ENCODE peak calls at places on chromosomes 13 and 19, in four cellular contexts. D is H1, F is GM12878, T is K562. I is an unnamed sample.
A peak's percentile ranks its signal among the peaks of the same experiment; 100 is the strongest.

GRCh38 chr19:51123381-51124186 is 1.1 kb upstream of the SIGLEC9 start:
- DNase-seq in D (no peak), F (no peak), T (no peak), I (peak; percentile 71)

GRCh38 chr13:33169273-33169980 is 116.1 kb downstream of the STARD13 start:
- DNase-seq in D (no peak), F (no peak), T (no peak), I (no peak)

GRCh38 chr19:13926715-13927114 is 11.5 kb downstream of the PODNL1 start:
- DNase-seq in D (no peak), F (no peak), T (no peak), I (no peak)

GRCh38 chr13:48291730-48292129 is 11.8 kb upstream of the RB1 start:
- DNase-seq in D (no peak), F (no peak), T (no peak), I (no peak)

GRCh38 chr19:4914736-4915501 is 5.6 kb downstream of the UHRF1 start:
- DNase-seq in D (no peak), F (no peak), T (peak; percentile 70), I (peak; percentile 34)

GRCh38 chr13:63107163-63107935 is 1691.7 kb upstream of the PCDH20 start:
- DNase-seq in D (no peak), F (no peak), T (no peak), I (no peak)

GRCh38 chr13:29624997-29625396 is 29.5 kb upstream of the SLC7A1 start:
- DNase-seq in D (no peak), F (no peak), T (no peak), I (no peak)

GRCh38 chr19:1045247-1045603 is 5.3 kb downstream of the ABCA7 start:
- DNase-seq in D (peak; percentile 85), F (no peak), T (peak; percentile 91), I (no peak)

GRCh38 chr13:113046066-113046882 is 59.3 kb upstream of the F7 start:
- DNase-seq in D (no peak), F (no peak), T (no peak), I (no peak)

GRCh38 chr13:111859361-111860105 is 207.4 kb upstream of the SOX1 start:
- DNase-seq in D (peak; percentile 43), F (no peak), T (no peak), I (no peak)

GRCh38 chr13:77300176-77301141 is 26.4 kb downstream of the MYCBP2 start:
- DNase-seq in D (no peak), F (no peak), T (no peak), I (peak; percentile 47)

GRCh38 chr19:7815325-7815724 is 14.7 kb upstream of the EVI5L start:
- DNase-seq in D (no peak), F (peak; percentile 57), T (no peak), I (no peak)

GRCh38 chr19:54164369-54165068 is 5.0 kb upstream of the LENG1 start:
- DNase-seq in D (peak; percentile 99), F (no peak), T (peak; percentile 92), I (peak; percentile 17)

GRCh38 chr13:44951184-44951583 is 38.1 kb downstream of the NUFIP1 start:
- DNase-seq in D (no peak), F (no peak), T (no peak), I (no peak)

GRCh38 chr13:61795580-61795979 is 379.9 kb upstream of the PCDH20 start:
- DNase-seq in D (no peak), F (no peak), T (no peak), I (no peak)

GRCh38 chr19:21082011-21082975 is at the start of gene ZNF714:
- DNase-seq in D (peak; percentile 86), F (peak; percentile 79), T (peak; percentile 92), I (peak; percentile 89)

GRCh38 chr19:40600086-40600917 is 867 bp upstream of the LTBP4 start:
- DNase-seq in D (no peak), F (no peak), T (no peak), I (no peak)

GRCh38 chr19:38412491-38412890 is 9.6 kb downstream of the FAM98C start:
- DNase-seq in D (no peak), F (no peak), T (no peak), I (no peak)

GRCh38 chr19:34120846-34121639 is 51.3 kb upstream of the LSM14A start:
- DNase-seq in D (peak; percentile 67), F (no peak), T (peak; percentile 45), I (no peak)

GRCh38 chr13:33744589-33745369 is 73.2 kb upstream of the RFC3 start:
- DNase-seq in D (no peak), F (no peak), T (no peak), I (no peak)

DNA sequence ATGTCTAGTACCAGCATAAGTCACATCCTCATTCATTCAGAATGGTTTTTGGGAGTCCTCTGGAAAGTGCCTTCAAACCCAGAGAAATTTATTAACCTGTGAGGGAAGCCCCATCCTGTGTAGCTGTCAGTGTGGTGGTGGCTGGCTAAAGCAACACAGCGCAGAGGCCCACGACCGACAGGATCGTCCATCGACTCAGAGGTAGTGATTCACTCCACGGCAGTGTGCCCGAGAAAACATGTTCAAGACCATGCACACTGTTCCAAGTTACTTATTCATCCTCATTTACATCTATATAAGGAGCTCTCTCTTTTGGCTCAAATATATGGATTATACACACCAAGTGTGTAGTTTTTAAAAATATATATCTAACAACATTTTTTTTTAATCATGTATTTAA is 96.3 kb upstream of the SLC15A1 start:
- DNase-seq in D (no peak), F (no peak), T (no peak), I (no peak)
- TF ChIP-seq GABPA in D (no peak), F (no peak), T (no peak), I (no peak)

GRCh38 chr19:35144259-35144599 is 1.2 kb downstream of the FXYD7 start:
- DNase-seq in D (no peak), F (no peak), T (no peak), I (no peak)

GRCh38 chr19:35143818-35144217 is 763 bp downstream of the FXYD7 start:
- DNase-seq in D (no peak), F (no peak), T (no peak), I (no peak)

GRCh38 chr19:35141627-35142401 is 1.2 kb upstream of the FXYD7 start:
- DNase-seq in D (peak; percentile 65), F (no peak), T (no peak), I (no peak)

GRCh38 chr19:35143231-35143715 is at the start of gene FXYD7:
- DNase-seq in D (peak; percentile 74), F (no peak), T (no peak), I (no peak)

GRCh38 chr19:35142531-35143230 is 374 bp upstream of the FXYD7 start:
- DNase-seq in D (peak; percentile 86), F (no peak), T (peak; percentile 91), I (no peak)
- H3K4me3 ChIP-seq in D (peak overlapping the region; percentile 53), F (peak overlapping the region; percentile 27), T (peak overlapping the region; percentile 43), I (no peak overlapping the region)

DNA sequence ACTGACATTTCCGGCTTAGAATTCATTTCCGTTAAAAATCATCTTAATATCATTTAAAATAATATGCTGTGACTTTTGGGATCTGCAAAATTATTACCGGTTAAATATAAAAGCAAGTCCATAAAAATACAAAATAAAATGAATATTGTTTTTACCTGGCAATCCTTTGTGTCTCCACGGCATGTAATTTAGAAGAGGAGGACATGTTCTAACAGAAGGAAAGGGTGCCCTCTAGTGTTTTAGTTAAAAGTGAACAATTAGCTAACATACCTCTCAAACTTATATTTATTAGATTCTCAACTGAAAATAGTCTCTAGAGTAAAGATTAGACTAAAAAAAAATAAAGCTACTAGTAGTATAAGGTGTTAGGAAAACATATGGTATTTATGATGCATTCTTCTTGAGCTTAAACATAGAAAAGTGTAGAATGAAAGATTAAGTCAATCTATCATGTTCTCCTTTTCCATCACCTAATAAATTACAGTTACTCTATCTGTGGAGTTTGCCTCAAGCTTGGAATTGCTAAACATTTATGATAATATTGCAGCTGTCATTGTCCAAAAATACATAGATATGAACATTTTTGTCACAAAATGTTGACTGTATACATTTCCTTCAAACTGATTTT is 676.7 kb upstream of the SPRY2 start:
- DNase-seq in D (no peak), F (no peak), T (peak; percentile 10), I (no peak)
- TF ChIP-seq GABPA in D (no peak), F (no peak), T (no peak), I (no peak)

GRCh38 chr19:46426506-46427162 is 2.1 kb downstream of the PNMA8C start:
- DNase-seq in D (peak; percentile 91), F (no peak), T (peak; percentile 81), I (no peak)

GRCh38 chr19:46428278-46429141 is at the start of gene PNMA8C:
- DNase-seq in D (peak; percentile 93), F (no peak), T (peak; percentile 61), I (peak; percentile 31)

GRCh38 chr19:46423194-46423593 is 5.5 kb downstream of the PNMA8C start:
- DNase-seq in D (no peak), F (no peak), T (no peak), I (no peak)

GRCh38 chr19:46427518-46427917 is 1.2 kb downstream of the PNMA8C start:
- DNase-seq in D (no peak), F (no peak), T (no peak), I (no peak)

GRCh38 chr19:46426035-46426505 is 2.7 kb downstream of the PNMA8C start:
- DNase-seq in D (no peak), F (no peak), T (no peak), I (no peak)
- H3K4me3 ChIP-seq in D (peak overlapping the region; percentile 79), F (peak overlapping the region; percentile 62), T (no peak overlapping the region), I (no peak overlapping the region)

GRCh38 chr13:32001392-32001768 is 30.2 kb upstream of the FRY start:
- DNase-seq in D (no peak), F (no peak), T (peak; percentile 15), I (peak; percentile 84)
- TF ChIP-seq GABPA in D (no peak), F (no peak), T (no peak), I (no peak)

GRCh38 chr13:71867101-71867814 is at the start of gene DACH1:
- DNase-seq in D (peak; percentile 59), F (no peak), T (no peak), I (peak; percentile 94)
- H3K4me3 ChIP-seq in D (peak within 1 kb of the TSS; percentile 65), F (peak within 1 kb of the TSS; percentile 40), T (no peak within 1 kb of the TSS), I (peak within 1 kb of the TSS; percentile 87)

GRCh38 chr13:99225078-99225477 is 24.4 kb downstream of the UBAC2 start:
- DNase-seq in D (no peak), F (no peak), T (no peak), I (no peak)

GRCh38 chr13:99227331-99227900 is 26.8 kb downstream of the UBAC2 start:
- DNase-seq in D (no peak), F (no peak), T (no peak), I (no peak)

GRCh38 chr13:99226493-99226892 is 25.8 kb downstream of the UBAC2 start:
- DNase-seq in D (no peak), F (no peak), T (no peak), I (no peak)

GRCh38 chr13:99221567-99222239 is 21.0 kb downstream of the UBAC2 start:
- DNase-seq in D (no peak), F (no peak), T (no peak), I (no peak)

GRCh38 chr13:99224019-99224418 is 23.4 kb downstream of the UBAC2 start:
- DNase-seq in D (no peak), F (no peak), T (no peak), I (no peak)
- TF ChIP-seq GABPA in D (no peak), F (no peak), T (no peak), I (no peak)

GRCh38 chr13:27794075-27794691 is 1.9 kb downstream of the GSX1 start:
- DNase-seq in D (peak; percentile 61), F (no peak), T (no peak), I (no peak)
- H3K4me3 ChIP-seq in D (no peak overlapping the region), F (no peak overlapping the region), T (no peak overlapping the region), I (no peak overlapping the region)

GRCh38 chr13:110137677-110138008 is 169.3 kb downstream of the COL4A1 start:
- DNase-seq in D (no peak), F (no peak), T (peak; percentile 16), I (no peak)
- TF ChIP-seq GABPA in D (no peak), F (no peak), T (no peak), I (no peak)